ENCODE peak calls at places on chromosomes 13 and 19, in four cellular contexts. Z, G, P and Y are unnamed samples.

GRCh38 chr13:43757266-43757665 is 29.5 kb downstream of the ENOX1 start:
- DNase-seq in P (no peak), G (no peak), Z (no peak), Y (no peak)

GRCh38 chr13:38350114-38350617 is 515 bp downstream of the UFM1 start:
- DNase-seq in P (peak; percentile 70), G (peak; percentile 61), Z (peak; percentile 54), Y (peak; percentile 46)

GRCh38 chr19:48819366-48819816 is 8.6 kb upstream of the BCAT2 start:
- DNase-seq in Z (peak; percentile 88), G (peak; percentile 89), P (peak; percentile 96), Y (peak; percentile 79)

GRCh38 chr13:109945206-109945960 is 159.0 kb upstream of the IRS2 start:
- DNase-seq in Z (no peak), G (no peak), P (no peak), Y (no peak)

GRCh38 chr19:16442386-16443276 is 29.1 kb downstream of the EPS15L1 start:
- DNase-seq in G (peak; percentile 77), Z (peak; percentile 42), P (no peak), Y (peak; percentile 57)

GRCh38 chr13:30266751-30267150 is 40.6 kb downstream of the KATNAL1 start:
- DNase-seq in Z (no peak), G (no peak), P (no peak), Y (no peak)

GRCh38 chr13:36710396-36710795 is 36.6 kb downstream of the SERTM1 start:
- DNase-seq in Z (no peak), P (no peak), G (no peak), Y (no peak)

GRCh38 chr19:16419671-16420394 is 51.9 kb downstream of the EPS15L1 start:
- DNase-seq in Z (no peak), P (no peak), G (peak; percentile 24), Y (no peak)

GRCh38 chr13:110213461-110214074 is 93.4 kb downstream of the COL4A1 start:
- DNase-seq in P (no peak), G (no peak), Z (no peak), Y (no peak)

GRCh38 chr13:74889321-74889720 is 592.6 kb downstream of the TBC1D4 start:
- DNase-seq in G (no peak), Z (no peak), P (no peak), Y (no peak)

GRCh38 chr19:29715695-29716581 is 877 bp upstream of the C19orf12 start:
- DNase-seq in G (no peak), Z (no peak), P (peak; percentile 69), Y (no peak)

GRCh38 chr19:6393074-6393981 is at the start of gene GTF2F1:
- DNase-seq in G (peak; percentile 98), P (peak; percentile 89), Z (peak; percentile 97), Y (peak; percentile 96)

GRCh38 chr13:68190826-68191225 is 960.7 kb upstream of the PCDH9 start:
- DNase-seq in Z (no peak), G (no peak), P (no peak), Y (no peak)

GRCh38 chr13:95492044-95492801 is 60.3 kb upstream of the CLDN10 start:
- DNase-seq in G (no peak), Z (no peak), P (no peak), Y (no peak)

GRCh38 chr13:50250403-50250802 is 235.2 kb downstream of the KCNRG start:
- DNase-seq in Z (no peak), P (no peak), G (no peak), Y (no peak)

GRCh38 chr13:72884111-72884510 is 102.2 kb downstream of the PIBF1 start:
- DNase-seq in P (no peak), G (no peak), Z (no peak), Y (no peak)

GRCh38 chr19:58581227-58582141 is 8.3 kb upstream of the MZF1 start:
- DNase-seq in P (peak; percentile 69), Z (peak; percentile 87), G (peak; percentile 88), Y (peak; percentile 88)

GRCh38 chr13:38309397-38309796 is 40.3 kb upstream of the UFM1 start:
- DNase-seq in P (no peak), G (no peak), Z (no peak), Y (no peak)

GRCh38 chr19:3902317-3902973 is 22.0 kb downstream of the ATCAY start:
- DNase-seq in P (no peak), Z (no peak), G (no peak), Y (no peak)
- H3K27me3 ChIP-seq in P (no peaks in the 10 kb centered on the region), Z (no peaks in the 10 kb centered on the region), G (no peaks in the 10 kb centered on the region), Y (no peaks in the 10 kb centered on the region)

DNA sequence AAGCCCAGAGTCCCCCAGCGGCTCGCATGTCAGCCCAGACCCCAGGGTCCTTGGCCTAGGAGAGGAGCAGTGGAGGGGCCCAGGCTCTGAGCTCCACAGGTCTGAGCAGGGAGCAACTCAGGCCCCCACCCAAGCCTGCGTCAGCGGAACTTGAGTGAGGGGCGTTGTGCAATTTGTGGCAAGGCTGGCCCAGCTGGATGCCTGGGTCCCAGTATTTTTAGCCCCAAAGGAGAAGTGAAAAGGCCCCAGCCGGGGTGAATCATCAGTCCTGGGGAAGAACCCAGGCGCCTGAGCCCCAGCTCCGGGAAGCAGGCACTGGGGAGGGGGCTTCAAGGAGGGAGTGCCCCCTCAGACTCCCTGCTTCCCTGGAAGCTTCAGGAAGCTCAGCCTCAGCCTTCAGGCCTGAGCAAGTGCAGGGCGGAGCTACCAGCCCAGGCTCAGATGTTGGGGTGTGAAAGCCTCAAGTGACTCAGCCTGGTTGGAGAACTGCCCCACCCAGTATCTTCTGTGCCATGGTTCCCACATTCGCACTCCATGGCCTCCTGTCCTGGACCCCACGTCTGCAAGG is 7.2 kb downstream of the MED29 start:
- DNase-seq in G (peak; percentile 88), P (peak; percentile 80), Z (peak; percentile 60), Y (peak; percentile 66)
- H3K4me1 ChIP-seq in G (peaks cover 17% of the 10 kb centered on the region), P (peaks cover 60% of the 10 kb centered on the region), Z (peaks cover 7% of the 10 kb centered on the region), Y (peaks cover 20% of the 10 kb centered on the region)

DNA sequence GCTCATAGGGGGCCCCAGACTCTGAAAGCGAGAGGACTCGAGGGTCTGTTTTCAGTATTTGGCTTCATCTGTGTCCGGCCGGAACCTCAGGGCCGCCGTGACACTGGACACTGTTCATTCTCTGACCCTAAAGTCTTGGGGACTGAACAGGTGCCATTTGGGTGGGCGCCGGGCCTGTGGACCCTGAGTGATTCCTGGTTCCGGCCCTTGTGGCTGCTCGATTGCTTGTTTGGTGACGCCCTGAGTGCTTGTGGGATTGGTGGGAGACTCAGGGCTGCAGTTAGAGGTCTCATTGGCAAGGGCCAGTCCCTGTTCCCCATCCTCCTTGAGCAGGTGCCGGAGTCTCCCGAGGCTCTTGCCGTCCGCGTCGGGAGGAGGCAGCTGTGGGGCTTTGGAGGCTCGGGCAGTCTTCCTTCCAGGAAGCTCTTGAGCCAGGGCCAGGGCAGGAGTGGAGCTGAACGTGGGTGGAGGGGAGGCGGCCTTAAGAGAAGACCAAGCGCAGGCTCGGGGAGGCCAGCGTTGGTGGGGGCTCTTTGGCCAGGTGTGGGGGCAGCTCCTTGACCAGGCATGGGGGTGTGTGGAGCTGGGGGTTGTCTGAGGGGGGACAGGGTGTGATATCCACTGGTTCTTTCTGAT is 4.7 kb downstream of the PTBP1 start:
- DNase-seq in P (peak; percentile 52), Z (peak; percentile 52), G (peak; percentile 60), Y (peak; percentile 65)
- H3K4me3 ChIP-seq in P (no peak overlapping the region), Z (peak overlapping the region; percentile 15), G (peak overlapping the region; percentile 89), Y (peak overlapping the region; percentile 91)

GRCh38 chr19:3879656-3880055 is 829 bp upstream of the ATCAY start:
- DNase-seq in P (no peak), Z (no peak), G (no peak), Y (no peak)
- H3K27me3 ChIP-seq in P (no peaks in the 10 kb centered on the region), Z (no peaks in the 10 kb centered on the region), G (peaks cover 42% of the 10 kb centered on the region), Y (peaks cover 74% of the 10 kb centered on the region)

GRCh38 chr19:53041366-53041765 is 3.2 kb upstream of the ERVV-2 start:
- DNase-seq in P (no peak), G (no peak), Z (no peak), Y (no peak)

GRCh38 chr19:53047379-53047778 is 2.8 kb downstream of the ERVV-2 start:
- DNase-seq in Z (no peak), P (no peak), G (no peak), Y (no peak)

GRCh38 chr19:53045536-53045935 is 996 bp downstream of the ERVV-2 start:
- DNase-seq in Z (no peak), P (no peak), G (no peak), Y (no peak)
- H3K4me1 ChIP-seq in Z (no peaks in the 10 kb centered on the region), P (no peaks in the 10 kb centered on the region), G (no peaks in the 10 kb centered on the region), Y (no peaks in the 10 kb centered on the region)

DNA sequence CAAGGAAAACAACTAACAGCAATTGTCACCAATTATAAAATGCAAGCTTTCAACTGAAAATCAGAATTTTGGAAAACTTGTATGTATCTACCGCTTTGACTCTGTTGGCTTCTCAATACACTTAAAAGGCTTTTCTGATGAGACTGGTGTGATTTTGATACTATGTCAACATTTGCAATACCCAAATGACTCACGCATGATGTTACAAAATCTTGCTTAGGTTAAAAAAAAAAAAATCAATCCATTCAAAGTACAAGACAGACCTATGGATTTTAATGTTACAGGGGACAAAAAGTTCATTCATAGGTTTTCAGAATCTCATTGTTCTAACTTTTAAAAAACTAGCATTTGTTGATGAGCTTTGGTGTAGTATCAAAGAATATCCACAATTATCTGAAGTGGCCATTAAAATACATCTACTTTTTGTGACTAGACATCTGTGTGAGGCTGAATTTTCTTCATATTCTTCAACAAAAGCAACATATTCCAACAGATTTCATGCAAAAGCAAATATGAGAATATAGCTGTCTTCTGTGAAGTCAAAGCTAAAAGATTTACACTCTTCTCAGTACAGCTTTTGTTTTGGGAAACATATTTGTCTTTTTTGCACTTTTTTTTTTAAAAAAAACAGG is 10.7 kb downstream of the ELF1 start:
- DNase-seq in P (no peak), G (no peak), Z (no peak), Y (no peak)
- H3K4me3 ChIP-seq in P (no peak overlapping the region), G (no peak overlapping the region), Z (no peak overlapping the region), Y (no peak overlapping the region)

GRCh38 chr19:17977488-17977887 is 10.6 kb downstream of the KCNN1 start:
- DNase-seq in G (no peak), Z (no peak), P (no peak), Y (no peak)

GRCh38 chr19:17974551-17974950 is 7.6 kb downstream of the KCNN1 start:
- DNase-seq in Z (no peak), G (no peak), P (no peak), Y (no peak)

GRCh38 chr19:17973759-17974158 is 6.9 kb downstream of the KCNN1 start:
- DNase-seq in P (no peak), G (no peak), Z (no peak), Y (no peak)

GRCh38 chr19:17975032-17975431 is 8.1 kb downstream of the KCNN1 start:
- DNase-seq in P (no peak), Z (no peak), G (no peak), Y (no peak)

DNA sequence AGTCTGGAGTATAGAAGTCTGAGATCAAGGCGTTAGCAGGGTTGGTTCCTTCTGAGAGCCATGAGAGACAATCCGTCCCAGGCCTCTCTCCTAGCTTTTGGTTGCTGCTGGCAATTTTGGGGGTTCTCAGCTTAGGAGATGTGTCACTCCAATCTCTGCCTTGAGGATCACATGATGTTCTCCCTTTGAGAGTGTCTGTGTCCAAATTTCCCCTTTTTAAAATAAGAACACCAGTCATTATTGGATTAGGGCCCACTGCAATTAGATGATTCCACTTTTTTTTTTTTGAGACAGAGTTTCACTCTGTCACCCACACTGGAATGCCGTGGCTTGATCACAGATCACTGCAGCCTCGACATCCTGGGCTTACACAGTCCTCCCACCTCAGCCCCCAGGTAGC is 10.2 kb downstream of the KCNN1 start:
- DNase-seq in Z (no peak), P (no peak), G (no peak), Y (no peak)
- H3K27me3 ChIP-seq in Z (no peaks in the 10 kb centered on the region), P (no peaks in the 10 kb centered on the region), G (peaks cover 6% of the 10 kb centered on the region), Y (no peaks in the 10 kb centered on the region)

GRCh38 chr19:8452446-8453123 is 7.8 kb downstream of the HNRNPM start:
- DNase-seq in Z (no peak), P (no peak), G (no peak), Y (no peak)
- H3K4me1 ChIP-seq in Z (peaks cover 13% of the 10 kb centered on the region), P (peaks cover 33% of the 10 kb centered on the region), G (peaks cover 61% of the 10 kb centered on the region), Y (peaks cover 83% of the 10 kb centered on the region)